ENCODE peak calls at places on chromosomes 3 and 15, in eight cellular contexts. V, H, F, R, E, S, B and J are unnamed samples.

GRCh38 chr3:7745711-7746110 is 755.9 kb upstream of the LMCD1 start:
- DNase-seq in V (no peak), H (no peak), F (no peak), R (no peak), E (no peak), S (no peak), B (no peak), J (no peak)

GRCh38 chr3:66592927-66593625 is 92.3 kb upstream of the LRIG1 start:
- DNase-seq in V (no peak), H (no peak), F (no peak), R (no peak), E (peak; percentile 43), S (no peak), B (no peak), J (no peak)

GRCh38 chr15:40809051-40809450 is 1.8 kb upstream of the DNAJC17 start:
- DNase-seq in V (no peak), H (no peak), F (no peak), R (no peak), E (no peak), S (no peak), B (no peak), J (no peak)

GRCh38 chr3:197186887-197187588 is 111.4 kb downstream of the DLG1 start:
- DNase-seq in V (no peak), H (no peak), F (no peak), R (peak; percentile 32), E (peak; percentile 53), S (peak; percentile 37), B (no peak), J (peak; percentile 74)

GRCh38 chr3:173652093-173652492 is 254.5 kb downstream of the NLGN1 start:
- DNase-seq in V (no peak), H (no peak), F (no peak), R (no peak), E (no peak), S (no peak), B (no peak), J (no peak)

GRCh38 chr3:175149675-175150074 is 290.5 kb downstream of the NAALADL2 start:
- DNase-seq in V (peak; percentile 77), H (peak; percentile 19), F (peak; percentile 68), R (no peak), E (no peak), S (no peak), B (no peak), J (no peak)

GRCh38 chr15:85064710-85065109 is 83.1 kb downstream of the PDE8A start:
- DNase-seq in V (no peak), H (no peak), F (no peak), R (no peak), E (no peak), S (no peak), B (no peak), J (no peak)

GRCh38 chr3:51670053-51670666 is 892 bp upstream of the TEX264 start:
- DNase-seq in V (no peak), H (no peak), F (no peak), R (no peak), E (no peak), S (peak; percentile 49), B (peak; percentile 37), J (peak; percentile 11)

GRCh38 chr3:50089603-50089945 is 855 bp downstream of the RBM5 start:
- DNase-seq in V (no peak), H (no peak), F (no peak), R (no peak), E (no peak), S (no peak), B (no peak), J (no peak)

GRCh38 chr3:181847276-181847675 is 135.6 kb downstream of the SOX2 start:
- DNase-seq in V (no peak), H (no peak), F (no peak), R (no peak), E (no peak), S (no peak), B (no peak), J (no peak)

GRCh38 chr3:134463676-134464611 is 21.8 kb downstream of the ANAPC13 start:
- DNase-seq in V (peak; percentile 28), H (peak; percentile 77), F (peak; percentile 58), R (no peak), E (peak; percentile 94), S (no peak), B (peak; percentile 88), J (no peak)

GRCh38 chr15:66720206-66721010 is 18.4 kb downstream of the SMAD6 start:
- DNase-seq in V (no peak), H (peak; percentile 75), F (no peak), R (no peak), E (no peak), S (no peak), B (peak; percentile 90), J (no peak)

GRCh38 chr15:85379403-85380131 is 836 bp upstream of the AKAP13 start:
- DNase-seq in V (peak; percentile 57), H (no peak), F (peak; percentile 41), R (no peak), E (no peak), S (no peak), B (no peak), J (peak; percentile 81)

GRCh38 chr3:115999598-115999997 is 376.3 kb downstream of the GAP43 start:
- DNase-seq in V (no peak), H (no peak), F (no peak), R (no peak), E (no peak), S (no peak), B (no peak), J (no peak)

GRCh38 chr3:52038227-52038626 is 18.1 kb downstream of the DUSP7 start:
- DNase-seq in V (no peak), H (no peak), F (no peak), R (no peak), E (no peak), S (no peak), B (no peak), J (no peak)

GRCh38 chr3:132205609-132206008 is 111.6 kb upstream of the ACP3 start:
- DNase-seq in V (no peak), H (no peak), F (no peak), R (no peak), E (no peak), S (no peak), B (no peak), J (no peak)

GRCh38 chr3:53318522-53318921 is 28.8 kb downstream of the DCP1A start:
- DNase-seq in V (no peak), H (no peak), F (no peak), R (no peak), E (no peak), S (no peak), B (no peak), J (no peak)

GRCh38 chr15:58019503-58020376 is 45.8 kb downstream of the ALDH1A2 start:
- DNase-seq in V (no peak), H (no peak), F (no peak), R (no peak), E (no peak), S (no peak), B (no peak), J (no peak)

GRCh38 chr15:40796041-40796440 is 10.8 kb upstream of the ZFYVE19 start:
- DNase-seq in V (no peak), H (no peak), F (no peak), R (no peak), E (no peak), S (no peak), B (no peak), J (no peak)

GRCh38 chr3:2268779-2269178 is 170.1 kb downstream of the CNTN4 start:
- DNase-seq in V (no peak), H (no peak), F (no peak), R (no peak), E (no peak), S (no peak), B (no peak), J (no peak)

GRCh38 chr3:38022301-38022700 is 7.1 kb downstream of the PLCD1 start:
- DNase-seq in V (peak; percentile 26), H (no peak), F (peak; percentile 9), R (no peak), E (no peak), S (no peak), B (peak; percentile 27), J (no peak)
- H3K27ac ChIP-seq in V (no peak overlapping the region), H (peak overlapping the region; percentile 16), F (no peak overlapping the region), R (no peak overlapping the region), E (no peak overlapping the region), S (peak overlapping the region; percentile 85), B (no peak overlapping the region), J (peak overlapping the region; percentile 26)

GRCh38 chr3:13073976-13074375 is 747 bp upstream of the IQSEC1 start:
- DNase-seq in V (no peak), H (no peak), F (no peak), R (no peak), E (no peak), S (no peak), B (no peak), J (no peak)
- H3K4me3 ChIP-seq in V (peak overlapping the region; percentile 5), H (peak overlapping the region; percentile 56), F (no peak overlapping the region), R (no peak overlapping the region), E (no peak overlapping the region), S (peak overlapping the region; percentile 53), B (no peak overlapping the region), J (no peak overlapping the region)

DNA sequence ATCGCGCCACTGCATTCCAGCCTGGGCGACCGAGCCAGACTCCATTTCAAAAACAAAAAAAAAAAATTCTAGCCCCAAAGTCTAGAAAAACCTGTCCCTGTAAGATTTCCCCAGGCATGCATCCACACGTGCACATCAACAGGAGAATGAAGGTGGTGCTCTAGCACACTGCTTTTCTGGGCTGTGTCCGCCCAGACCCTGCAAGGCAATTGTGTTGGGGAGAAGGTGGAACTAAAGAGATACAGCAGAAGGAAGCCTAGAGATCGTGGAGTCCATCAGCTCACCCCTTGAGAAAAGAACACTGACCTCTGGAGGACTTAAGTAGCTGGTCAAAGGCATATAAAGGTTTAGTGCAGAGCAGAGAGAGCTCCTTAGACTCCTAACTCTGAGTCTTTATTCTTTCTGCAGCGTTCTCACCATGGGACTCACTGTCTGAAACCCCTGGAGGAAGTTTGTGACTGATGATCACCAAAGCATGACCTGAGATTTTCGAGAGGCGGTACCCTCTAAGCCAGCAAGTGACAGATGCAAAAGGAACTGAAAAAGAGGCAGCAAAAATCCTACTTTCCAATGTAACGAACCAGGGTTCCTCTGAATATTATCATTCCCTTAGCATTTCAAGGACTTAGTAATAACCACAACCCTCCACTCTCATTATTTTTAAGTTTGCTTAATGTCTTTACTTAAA is 179.8 kb downstream of the MEX3B start:
- DNase-seq in V (no peak), H (no peak), F (no peak), R (no peak), E (no peak), S (no peak), B (no peak), J (no peak)
- H3K27me3 ChIP-seq in V (no peaks in the 10 kb centered on the region), H (no peaks in the 10 kb centered on the region), F (no peaks in the 10 kb centered on the region), R (peaks cover 21% of the 10 kb centered on the region), E (no peaks in the 10 kb centered on the region), S (no peaks in the 10 kb centered on the region), B (no peaks in the 10 kb centered on the region), J (no peaks in the 10 kb centered on the region)

GRCh38 chr15:75348034-75348562 is 1.3 kb downstream of the NEIL1 start:
- DNase-seq in V (no peak), H (no peak), F (no peak), R (no peak), E (no peak), S (no peak), B (no peak), J (no peak)

GRCh38 chr15:75346796-75347221 is at the start of gene NEIL1:
- DNase-seq in V (peak; percentile 63), H (no peak), F (peak; percentile 64), R (peak; percentile 59), E (no peak), S (no peak), B (no peak), J (no peak)

GRCh38 chr15:75348563-75349350 is 1.9 kb downstream of the NEIL1 start:
- DNase-seq in V (no peak), H (no peak), F (peak; percentile 24), R (no peak), E (no peak), S (no peak), B (no peak), J (no peak)

GRCh38 chr15:75349851-75350588 is 3.2 kb downstream of the NEIL1 start:
- DNase-seq in V (peak; percentile 34), H (no peak), F (peak; percentile 66), R (no peak), E (no peak), S (peak; percentile 91), B (peak; percentile 67), J (peak; percentile 89)

GRCh38 chr15:75347222-75348033 is 589 bp downstream of the NEIL1 start:
- DNase-seq in V (peak; percentile 85), H (no peak), F (peak; percentile 79), R (peak; percentile 16), E (no peak), S (peak; percentile 73), B (peak; percentile 80), J (peak; percentile 36)
- H3K27ac ChIP-seq in V (peak overlapping the region; percentile 50), H (peak overlapping the region; percentile 76), F (peak overlapping the region; percentile 80), R (peak overlapping the region; percentile 85), E (no peak overlapping the region), S (peak overlapping the region; percentile 66), B (no peak overlapping the region), J (peak overlapping the region; percentile 60)